ENCODE peak calls at places on chromosomes 3 and 15, in five cellular contexts. F, N, I, D and M are unnamed samples. For H3K4me1, the result is how much of the 10 kb centered on the place peaks cover.

GRCh38 chr3:30658328-30659052 is 52.1 kb downstream of the TGFBR2 start:
- DNase-seq in F (peak), N (peak), I (no peak), D (no peak), M (no peak)

GRCh38 chr3:52289747-52290595 is 2.3 kb downstream of the GLYCTK start:
- DNase-seq in F (no peak), N (no peak), I (peak), D (peak), M (no peak)

GRCh38 chr3:157532529-157533297 is 29.5 kb upstream of the VEPH1 start:
- DNase-seq in F (peak), N (peak), I (no peak), D (peak), M (no peak)

GRCh38 chr3:70737656-70738309 is 425.3 kb upstream of the MDFIC2 start:
- DNase-seq in F (no peak), N (peak), I (no peak), D (no peak), M (no peak)

GRCh38 chr15:76151599-76151974 is 91.8 kb downstream of the TMEM266 start:
- DNase-seq in F (no peak), N (no peak), I (no peak), D (peak), M (no peak)

GRCh38 chr3:59611649-59612431 is 562.0 kb upstream of the CFAP20DC start:
- DNase-seq in F (no peak), N (no peak), I (no peak), D (no peak), M (no peak)

GRCh38 chr15:78927077-78927790 is 17.6 kb downstream of the CTSH start:
- DNase-seq in F (no peak), N (no peak), I (no peak), D (no peak), M (no peak)

GRCh38 chr3:195546130-195546560 is 3.0 kb upstream of the PPP1R2 start:
- DNase-seq in F (peak), N (peak), I (peak), D (no peak), M (no peak)

GRCh38 chr15:43958894-43959330 is 132.1 kb downstream of the WDR76 start:
- DNase-seq in F (peak), N (peak), I (no peak), D (peak), M (no peak)

GRCh38 chr15:69591905-69592508 is 139.4 kb downstream of the RPLP1 start:
- DNase-seq in F (no peak), N (no peak), I (no peak), D (no peak), M (no peak)

GRCh38 chr3:124615896-124616543 is 114.2 kb upstream of the UMPS start:
- DNase-seq in F (no peak), N (no peak), I (no peak), D (no peak), M (no peak)

GRCh38 chr15:71414778-71415177 is 299.5 kb downstream of the THSD4 start:
- DNase-seq in F (no peak), N (no peak), I (no peak), D (no peak), M (no peak)

GRCh38 chr3:185823280-185824044 is 1.4 kb downstream of the IGF2BP2 start:
- DNase-seq in F (no peak), N (peak), I (peak), D (peak), M (no peak)

GRCh38 chr3:9715764-9716437 is 12.3 kb downstream of the CPNE9 start:
- DNase-seq in F (peak), N (peak), I (peak), D (peak), M (peak)

GRCh38 chr3:124707667-124708066 is 22.6 kb upstream of the UMPS start:
- DNase-seq in F (no peak), N (no peak), I (no peak), D (peak), M (no peak)

GRCh38 chr15:64739216-64739976 is 36.0 kb downstream of the RBPMS2 start:
- DNase-seq in F (no peak), N (no peak), I (peak), D (no peak), M (no peak)

GRCh38 chr3:181726351-181727121 is 14.8 kb downstream of the SOX2 start:
- DNase-seq in F (no peak), N (no peak), I (no peak), D (peak), M (no peak)

GRCh38 chr3:175893566-175893965 is 1034.4 kb downstream of the NAALADL2 start:
- DNase-seq in F (no peak), N (no peak), I (no peak), D (no peak), M (no peak)

GRCh38 chr15:35867371-35867770 is 321.4 kb upstream of the DPH6 start:
- DNase-seq in F (no peak), N (no peak), I (no peak), D (no peak), M (no peak)

GRCh38 chr15:88896339-88897033 is 1.1 kb upstream of the HAPLN3 start:
- DNase-seq in F (no peak), N (peak), I (no peak), D (no peak), M (no peak)

GRCh38 chr15:88897142-88897455 is 1.8 kb upstream of the HAPLN3 start:
- DNase-seq in F (no peak), N (no peak), I (no peak), D (peak), M (no peak)

GRCh38 chr15:88897456-88898194 is 2.3 kb upstream of the HAPLN3 start:
- DNase-seq in F (no peak), N (peak), I (peak), D (peak), M (no peak)

GRCh38 chr15:88894348-88894818 is 961 bp downstream of the HAPLN3 start:
- DNase-seq in F (no peak), N (peak), I (no peak), D (peak), M (no peak)

DNA sequence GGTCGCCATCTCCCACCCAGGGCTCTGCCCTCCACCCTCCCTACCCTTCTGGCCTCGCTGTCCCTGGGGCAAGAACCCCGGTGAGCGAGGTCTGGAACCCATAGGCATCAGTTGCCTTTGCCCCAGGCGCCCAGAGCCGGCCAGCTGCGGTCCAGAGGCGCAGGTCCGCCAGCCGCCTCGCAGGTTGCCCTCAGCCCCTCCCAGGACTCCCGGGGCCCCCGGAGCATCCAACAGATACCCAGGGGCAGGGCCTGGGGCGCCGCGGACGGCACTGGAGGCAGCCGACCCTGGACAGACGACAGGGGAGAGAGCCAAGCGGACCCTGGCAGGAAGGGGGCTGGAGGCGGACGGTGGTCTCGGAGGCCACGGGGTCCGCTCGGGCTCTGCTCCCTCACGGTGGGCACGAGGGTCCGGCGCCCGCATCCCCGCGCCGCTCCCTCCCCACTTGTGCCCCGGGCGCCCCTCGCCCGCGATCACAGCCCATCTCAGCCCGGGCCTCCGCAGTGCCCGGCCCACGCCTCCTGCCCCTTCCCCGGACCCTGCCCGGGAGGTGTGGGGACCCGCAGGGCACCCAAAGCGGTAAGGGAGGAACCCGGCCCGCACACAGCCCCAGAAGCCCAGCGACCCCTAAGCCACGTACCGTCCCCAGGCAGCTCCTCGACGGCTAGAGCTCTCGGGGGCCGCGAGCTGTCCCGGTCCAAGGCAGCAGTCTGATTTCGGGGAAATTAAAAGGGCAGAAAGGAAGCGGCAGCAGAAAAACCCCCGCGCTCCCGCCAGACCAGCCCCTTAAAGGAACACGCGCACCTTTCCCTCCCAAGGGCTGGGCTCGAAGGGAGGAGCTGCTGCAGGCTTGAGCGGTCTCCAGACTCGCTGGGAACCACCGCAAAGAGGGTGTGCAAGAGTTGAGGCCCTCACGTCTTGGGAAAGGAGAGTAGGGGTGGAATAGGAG is at the start of gene HAPLN3:
- DNase-seq in F (no peak), N (peak), I (no peak), D (peak), M (no peak)
- TF ChIP-seq POLR2AphosphoS5 in F (no peak), N (no peak), I (no peak), D (peak), M (no peak)

GRCh38 chr3:58353722-58354553 is 21.2 kb downstream of the PXK start:
- DNase-seq in F (no peak), N (no peak), I (no peak), D (peak), M (no peak)

GRCh38 chr3:58352624-58353023 is 19.9 kb downstream of the PXK start:
- DNase-seq in F (no peak), N (no peak), I (no peak), D (no peak), M (no peak)

GRCh38 chr3:58357402-58357801 is 24.7 kb downstream of the PXK start:
- DNase-seq in F (no peak), N (no peak), I (no peak), D (no peak), M (no peak)

GRCh38 chr3:58356054-58356453 is 23.4 kb downstream of the PXK start:
- DNase-seq in F (no peak), N (no peak), I (no peak), D (no peak), M (no peak)

GRCh38 chr3:58355174-58355573 is 22.5 kb downstream of the PXK start:
- DNase-seq in F (no peak), N (no peak), I (no peak), D (no peak), M (no peak)
- H3K4me1 ChIP-seq in F (under half), N (under half), I (half or more), D (under half), M (under half)

DNA sequence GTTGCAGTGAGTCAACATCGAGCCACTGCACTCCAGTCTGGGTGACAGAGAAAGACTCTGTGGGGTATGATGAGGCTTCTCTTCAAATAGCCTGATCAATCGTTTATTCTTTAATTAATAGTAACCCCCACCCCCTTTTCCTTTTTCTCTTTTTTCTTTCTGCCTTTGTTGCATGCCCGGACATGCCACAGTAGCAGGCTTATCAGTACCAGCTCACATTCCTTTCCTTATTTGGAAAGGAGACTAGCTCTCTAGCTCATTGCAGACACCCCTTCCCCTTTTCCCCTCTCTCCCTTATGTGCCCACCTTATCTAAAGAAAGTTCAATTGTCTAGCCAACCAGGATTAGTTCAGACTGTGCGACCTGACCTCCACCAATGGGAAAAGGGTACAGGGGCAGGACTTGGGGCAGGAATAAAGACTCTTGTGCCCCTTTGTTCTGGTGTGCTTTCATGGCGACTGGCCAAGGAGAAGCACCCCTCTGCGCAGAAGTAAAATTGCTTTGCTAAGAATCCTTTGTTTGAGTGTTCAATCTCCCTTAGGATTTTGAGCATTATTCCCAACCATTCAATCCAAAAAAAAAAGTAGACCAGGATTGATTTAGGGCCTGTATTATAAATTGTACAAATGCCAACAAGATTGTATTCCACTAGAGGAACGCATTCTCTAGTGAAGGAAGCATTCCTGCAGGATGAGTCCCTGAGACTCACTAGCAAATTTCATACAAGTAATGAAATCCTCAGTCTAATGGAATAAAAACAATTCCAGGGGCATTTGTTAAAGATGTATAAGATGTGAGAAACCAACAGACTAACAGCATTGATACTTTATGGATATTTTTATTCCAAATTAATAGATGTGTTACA is 95.8 kb upstream of the SNRPN start:
- DNase-seq in F (no peak), N (peak), I (no peak), D (peak), M (no peak)
- TF ChIP-seq POLR2AphosphoS5 in F (no peak), N (no peak), I (no peak), D (no peak), M (no peak)

GRCh38 chr15:74421302-74422245 is 12.2 kb downstream of the SEMA7A start:
- DNase-seq in F (no peak), N (no peak), I (no peak), D (no peak), M (no peak)
- H3K4me1 ChIP-seq in F (half or more), N (under half), I (under half), D (under half), M (under half)

DNA sequence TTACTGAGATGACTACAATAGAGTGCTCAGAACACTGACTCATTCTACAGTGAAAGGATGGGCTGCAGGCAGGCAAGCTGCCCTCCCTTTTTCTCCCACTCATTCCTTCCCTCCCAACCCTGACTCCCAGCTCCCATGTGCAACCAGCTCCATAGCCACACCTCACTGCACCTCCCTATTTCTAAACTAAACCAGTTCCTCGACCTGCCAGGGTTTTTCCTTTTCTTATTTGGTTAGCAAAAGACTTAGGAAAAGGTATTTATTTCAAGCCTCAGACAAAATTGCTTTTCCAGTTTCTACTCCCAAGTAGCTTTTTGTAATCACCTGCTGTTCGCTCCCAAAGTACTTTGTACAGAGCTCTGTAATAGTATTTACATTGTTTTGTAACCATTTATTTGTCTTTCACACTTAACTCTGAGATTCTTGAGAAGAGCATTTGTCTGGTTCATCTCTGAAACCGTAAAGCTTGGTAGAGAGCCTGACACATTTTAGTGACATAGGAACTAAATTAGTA is 2.2 kb downstream of the AADAC start:
- DNase-seq in F (no peak), N (peak), I (no peak), D (peak), M (no peak)
- TF ChIP-seq POLR2AphosphoS5 in F (no peak), N (no peak), I (no peak), D (no peak), M (peak)

GRCh38 chr3:56595956-56596355 is 39.0 kb downstream of the CCDC66 start:
- DNase-seq in F (no peak), N (no peak), I (no peak), D (no peak), M (no peak)
- H3K4me1 ChIP-seq in F (under half), N (under half), I (under half), D (under half), M (under half)

GRCh38 chr3:128468285-128468790 is 1.6 kb upstream of the DNAJB8 start:
- DNase-seq in F (no peak), N (no peak), I (no peak), D (no peak), M (no peak)
- TF ChIP-seq POLR2AphosphoS5 in F (no peak), N (no peak), I (no peak), D (no peak), M (no peak)

DNA sequence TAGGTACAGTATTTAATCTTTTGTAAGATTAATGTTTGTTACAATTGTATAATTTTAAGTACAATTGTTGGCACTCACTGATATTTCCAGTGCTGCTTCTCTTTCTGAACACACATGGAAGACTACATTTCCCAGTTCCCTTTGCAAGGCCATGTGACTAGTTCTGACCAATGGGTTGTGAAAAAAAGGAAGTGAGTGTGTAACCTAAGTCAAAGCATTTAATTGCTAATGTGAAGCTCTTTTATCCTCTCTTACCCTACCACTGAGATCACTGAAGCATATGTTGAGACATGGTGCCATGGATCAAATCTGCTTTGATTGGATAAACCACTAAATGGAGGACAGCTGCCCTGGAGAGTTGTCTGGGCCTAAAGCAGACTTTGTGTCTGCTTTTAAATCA is 83.9 kb upstream of the PLXND1 start:
- DNase-seq in F (peak), N (peak), I (no peak), D (peak), M (no peak)
- H3K4me1 ChIP-seq in F (under half), N (under half), I (under half), D (under half), M (under half)

DNA sequence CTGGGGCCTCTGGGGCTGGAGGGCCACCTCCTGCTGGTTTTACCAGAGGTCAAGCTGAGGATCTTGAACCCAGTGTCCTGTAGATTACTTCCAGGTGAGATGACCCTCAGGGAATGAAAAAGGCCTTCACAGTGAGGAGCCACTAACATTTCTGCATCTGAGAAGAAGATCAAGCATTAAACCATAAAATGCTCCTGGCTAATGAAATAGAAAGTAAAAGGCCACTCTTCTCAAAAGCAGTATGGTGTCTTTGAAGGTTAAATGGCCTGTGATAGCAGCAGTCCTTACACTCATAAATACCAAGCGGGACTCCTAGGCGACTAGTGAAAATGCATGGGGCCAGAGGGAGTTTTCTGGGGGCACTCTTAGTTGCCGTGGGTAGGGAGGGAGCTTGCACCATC is 47.0 kb upstream of the RGMA start:
- DNase-seq in F (no peak), N (no peak), I (no peak), D (no peak), M (no peak)
- TF ChIP-seq POLR2AphosphoS5 in F (no peak), N (no peak), I (no peak), D (no peak), M (no peak)

DNA sequence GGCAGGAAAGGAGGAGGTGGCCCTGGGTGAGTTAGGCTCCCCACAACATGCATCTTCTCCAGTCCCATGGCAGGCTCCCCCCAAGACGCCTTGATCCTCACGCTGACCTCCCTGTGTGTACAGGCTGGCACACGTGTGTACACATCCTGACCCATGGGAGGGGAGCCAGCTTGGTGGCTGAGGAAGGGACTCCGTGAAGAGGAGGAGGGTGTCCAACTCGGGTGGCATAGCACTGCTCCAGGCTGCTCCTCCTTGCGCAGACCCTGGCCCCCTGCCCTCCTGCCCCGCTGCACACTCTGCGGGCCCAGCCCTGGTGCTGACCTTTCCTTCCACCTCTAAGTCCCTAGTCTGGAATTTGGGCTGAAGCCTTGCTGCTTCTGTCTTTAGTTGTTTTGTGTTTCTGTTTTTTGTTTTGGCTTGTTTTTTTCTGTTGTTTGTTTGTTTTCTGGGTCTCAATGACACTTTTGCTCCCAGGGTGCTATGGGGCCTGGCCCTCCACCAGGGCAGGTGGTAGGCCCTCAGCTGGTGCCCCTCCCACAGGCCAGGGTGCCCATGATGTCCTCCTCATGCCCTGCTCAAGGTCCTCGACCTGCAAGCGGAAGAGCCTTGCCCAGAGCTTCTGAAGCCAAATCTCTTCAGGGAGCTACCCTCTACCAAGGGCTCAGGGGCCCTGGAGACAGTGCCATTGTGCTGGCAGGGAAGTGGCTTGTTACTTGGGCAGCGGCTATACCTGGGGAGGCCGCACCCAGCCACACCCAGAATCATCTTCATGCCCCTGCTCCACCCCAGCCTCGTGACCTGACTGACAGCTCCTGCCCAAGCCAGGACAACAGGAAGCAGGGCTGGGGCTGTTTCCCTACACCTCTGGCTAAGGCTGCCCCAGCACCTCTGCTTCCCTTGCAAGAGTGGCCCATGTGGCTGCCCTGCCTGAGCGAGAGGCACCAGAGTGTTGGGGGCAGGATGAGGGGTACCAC is 5.1 kb downstream of the EPHB3 start:
- DNase-seq in F (no peak), N (no peak), I (no peak), D (no peak), M (no peak)
- H3K4me1 ChIP-seq in F (under half), N (under half), I (half or more), D (half or more), M (half or more)